ENCODE peak calls at places on chromosomes 6 and 20, in ten cellular contexts. H, V, G, K, W, I, Y, E, L and R are unnamed samples.

GRCh38 chr6:56594699-56595098 is 48.0 kb downstream of the DST start:
- DNase-seq in H (no peak), V (no peak), G (no peak), K (no peak), W (no peak), I (no peak), Y (no peak), E (no peak), L (no peak), R (no peak)

GRCh38 chr20:58022711-58023110 is 205.7 kb downstream of the ANKRD60 start:
- DNase-seq in H (no peak), V (no peak), G (no peak), K (no peak), W (peak; percentile 3), I (no peak), Y (no peak), E (no peak), L (no peak), R (no peak)

GRCh38 chr20:31602779-31603441 is 2.2 kb upstream of the ID1 start:
- DNase-seq in H (no peak), V (no peak), G (peak; percentile 82), K (no peak), W (no peak), I (no peak), Y (peak; percentile 16), E (peak; percentile 79), L (no peak), R (peak; percentile 56)

GRCh38 chr6:146489489-146489888 is 54.1 kb upstream of the RAB32 start:
- DNase-seq in H (no peak), V (no peak), G (no peak), K (no peak), W (no peak), I (no peak), Y (no peak), E (no peak), L (no peak), R (no peak)

GRCh38 chr6:158487495-158487894 is 72.4 kb upstream of the TMEM181 start:
- DNase-seq in H (no peak), V (no peak), G (peak; percentile 49), K (no peak), W (no peak), I (no peak), Y (no peak), E (peak; percentile 39), L (no peak), R (no peak)

GRCh38 chr6:2744206-2744771 is 6.4 kb downstream of the MYLK4 start:
- DNase-seq in H (peak; percentile 75), V (peak; percentile 67), G (no peak), K (no peak), W (no peak), I (no peak), Y (no peak), E (peak; percentile 14), L (no peak), R (no peak)

GRCh38 chr20:3652217-3652616 is 11.0 kb downstream of the GFRA4 start:
- DNase-seq in H (no peak), V (no peak), G (no peak), K (no peak), W (no peak), I (no peak), Y (no peak), E (no peak), L (no peak), R (no peak)

GRCh38 chr6:17086469-17086868 is 15.4 kb upstream of the STMND1 start:
- DNase-seq in H (no peak), V (no peak), G (peak; percentile 78), K (peak; percentile 69), W (peak; percentile 25), I (no peak), Y (peak; percentile 46), E (peak; percentile 85), L (peak; percentile 28), R (no peak)

GRCh38 chr20:63980806-63981728 is at the start of gene PRPF6:
- DNase-seq in H (peak; percentile 94), V (peak; percentile 98), G (peak; percentile 93), K (peak; percentile 95), W (peak; percentile 91), I (peak; percentile 71), Y (peak; percentile 94), E (peak; percentile 91), L (peak; percentile 93), R (peak; percentile 95)

GRCh38 chr6:152458648-152459047 is 178.5 kb downstream of the SYNE1 start:
- DNase-seq in H (no peak), V (no peak), G (peak; percentile 40), K (no peak), W (no peak), I (no peak), Y (no peak), E (no peak), L (no peak), R (no peak)

DNA sequence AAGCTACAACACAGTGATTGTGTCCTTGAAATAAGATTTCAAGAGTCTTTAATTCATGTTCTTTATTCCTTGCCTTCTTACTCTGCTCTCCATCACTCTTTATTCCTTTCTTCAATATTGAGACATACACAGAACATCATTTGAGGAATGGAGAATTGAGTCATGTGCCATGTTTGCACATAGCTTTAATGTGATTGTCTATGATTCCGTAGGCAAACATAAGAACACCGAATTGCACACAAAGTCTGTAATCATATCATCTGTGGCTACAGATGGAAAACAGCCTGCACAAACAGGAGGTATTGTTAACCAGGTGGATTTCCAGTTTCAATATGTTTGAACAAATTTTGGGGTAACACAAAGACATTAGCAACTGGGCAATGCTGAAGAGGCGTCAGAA is 571.6 kb upstream of the GJE1 start:
- DNase-seq in H (no peak), V (no peak), G (no peak), K (no peak), W (no peak), I (no peak), Y (no peak), E (no peak), L (no peak), R (no peak)
- TF ChIP-seq CTCF in H (no peak), V (no peak), G (no peak), K (no peak), W (no peak), I (no peak), Y (no peak), E (no peak), L (no peak), R (no peak)

GRCh38 chr6:13142611-13143010 is 185.7 kb downstream of the TBC1D7 start:
- DNase-seq in H (no peak), V (no peak), G (no peak), K (no peak), W (no peak), I (no peak), Y (no peak), E (no peak), L (no peak), R (no peak)
- TF ChIP-seq CTCF in H (no peak), V (no peak), G (no peak), K (no peak), W (no peak), I (no peak), Y (no peak), E (no peak), L (no peak), R (no peak)

DNA sequence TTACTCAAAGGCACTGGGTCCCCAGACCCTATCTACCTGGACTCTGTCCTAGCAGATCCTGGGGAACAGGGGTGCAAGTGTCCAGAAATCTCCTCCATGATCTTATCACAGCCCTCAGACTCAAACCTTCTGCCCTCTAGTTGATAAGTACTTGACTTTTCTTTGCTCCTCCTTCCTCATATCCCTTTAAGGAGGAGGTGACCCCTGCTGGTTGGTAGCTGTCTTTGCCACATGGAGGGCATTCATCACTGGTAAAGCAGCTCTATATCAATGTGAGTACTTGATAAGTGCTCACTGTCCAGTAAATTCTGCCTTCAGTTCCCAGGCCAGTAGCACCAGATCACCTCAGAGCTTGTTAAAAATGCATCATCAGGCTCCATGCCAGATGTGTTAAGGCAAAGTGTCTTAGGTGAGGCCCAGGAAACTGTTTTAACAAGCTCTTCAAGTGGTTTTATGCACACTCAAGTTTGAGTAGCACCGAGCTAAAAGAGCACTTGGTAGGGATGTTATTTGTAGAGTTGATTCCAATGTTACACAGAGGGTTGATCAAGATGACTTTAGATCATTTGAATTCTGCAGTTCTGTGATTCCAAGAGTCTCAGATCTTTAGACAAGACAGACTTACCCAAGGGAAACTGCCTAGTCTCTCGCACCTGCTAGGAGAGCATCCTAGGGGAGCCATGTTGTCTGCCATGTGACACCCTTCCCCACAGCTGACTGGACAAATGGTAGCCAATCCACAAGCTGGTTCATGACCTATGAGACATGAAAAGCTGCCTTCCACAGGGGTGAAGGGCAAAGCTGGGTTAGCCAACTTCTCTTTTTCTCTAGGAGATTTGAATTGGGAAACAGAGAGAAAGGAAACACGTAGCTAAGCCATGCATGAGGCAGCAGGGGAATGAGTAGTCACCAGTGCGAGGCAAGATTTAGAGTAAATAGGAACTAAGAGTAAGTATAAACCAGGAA is 18.6 kb downstream of the TREML2 start:
- DNase-seq in H (no peak), V (no peak), G (peak; percentile 54), K (peak; percentile 54), W (peak; percentile 25), I (no peak), Y (peak; percentile 23), E (peak; percentile 66), L (peak; percentile 22), R (peak; percentile 88)
- TF ChIP-seq CTCF in H (peak; percentile 57), V (peak; percentile 53), G (peak; percentile 60), K (peak; percentile 61), W (peak; percentile 25), I (no peak), Y (peak; percentile 50), E (peak; percentile 78), L (peak; percentile 68), R (peak; percentile 30)

GRCh38 chr6:29999426-29999825 is 57.1 kb downstream of the HLA-A start:
- DNase-seq in H (no peak), V (no peak), G (no peak), K (no peak), W (no peak), I (no peak), Y (no peak), E (no peak), L (no peak), R (no peak)

GRCh38 chr6:30005482-30005881 is 55.6 kb upstream of the POLR1H start:
- DNase-seq in H (no peak), V (no peak), G (no peak), K (no peak), W (no peak), I (no peak), Y (no peak), E (no peak), L (no peak), R (no peak)

GRCh38 chr6:30006170-30007131 is 54.6 kb upstream of the POLR1H start:
- DNase-seq in H (peak; percentile 41), V (peak; percentile 84), G (no peak), K (peak; percentile 9), W (peak; percentile 64), I (no peak), Y (peak; percentile 33), E (no peak), L (no peak), R (no peak)

GRCh38 chr6:30000156-30000791 is 57.9 kb downstream of the HLA-A start:
- DNase-seq in H (no peak), V (no peak), G (no peak), K (no peak), W (no peak), I (no peak), Y (no peak), E (no peak), L (no peak), R (no peak)

DNA sequence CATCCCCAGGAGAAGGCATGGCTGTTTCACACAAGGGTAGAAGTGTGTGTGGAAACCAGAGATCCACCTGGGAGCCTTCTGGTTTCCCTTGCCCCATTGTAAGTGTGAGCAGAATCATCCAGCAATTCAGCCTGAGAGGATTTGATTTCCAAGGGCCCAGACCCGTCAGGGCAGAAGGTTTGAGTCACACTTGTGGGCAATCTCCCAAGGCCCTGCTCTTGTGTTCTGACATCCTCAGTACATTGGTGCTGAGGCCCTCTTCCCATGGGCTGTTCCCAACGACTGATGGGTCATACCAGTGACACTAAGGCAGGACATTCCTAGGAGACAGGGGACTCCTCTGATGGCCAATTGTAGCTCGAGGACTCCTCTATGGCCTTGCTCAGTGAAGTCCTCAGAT is 58.2 kb upstream of the POLR1H start:
- DNase-seq in H (no peak), V (no peak), G (peak; percentile 71), K (no peak), W (no peak), I (no peak), Y (no peak), E (peak; percentile 13), L (no peak), R (no peak)
- TF ChIP-seq CTCF in H (no peak), V (no peak), G (no peak), K (no peak), W (no peak), I (no peak), Y (no peak), E (no peak), L (no peak), R (no peak)